ENCODE peak calls at places on chromosomes 6 and 20, in ten cellular contexts. One of them, this sample, is unnamed.
A peak's percentile ranks its signal among the peaks of the same experiment; 100 is the strongest.

GRCh38 chr20:17735206-17735804 is 35.5 kb downstream of the BANF2 start:
- DNase-seq in heart right ventricle: no peak
- DNase-seq in left ventricle myocardium inferior: no peak
- DNase-seq in HFF-Myc: no peak
- DNase-seq in choroid plexus epithelial cell: peak; percentile 64
- DNase-seq in lower lobe of right lung: no peak
- DNase-seq in SK-N-SH: no peak
- DNase-seq in astrocyte of the cerebellum: peak; percentile 15
- DNase-seq in colonic mucosa: no peak
- DNase-seq in transverse colon: no peak
- DNase-seq in this sample: no peak

GRCh38 chr20:17671051-17671450 is 11.0 kb downstream of the RRBP1 start:
- DNase-seq in heart right ventricle: no peak
- DNase-seq in left ventricle myocardium inferior: no peak
- DNase-seq in HFF-Myc: no peak
- DNase-seq in choroid plexus epithelial cell: no peak
- DNase-seq in lower lobe of right lung: no peak
- DNase-seq in SK-N-SH: no peak
- DNase-seq in astrocyte of the cerebellum: no peak
- DNase-seq in colonic mucosa: no peak
- DNase-seq in transverse colon: no peak
- DNase-seq in this sample: no peak

GRCh38 chr6:107489636-107490567 is at the start of gene SOBP:
- DNase-seq in heart right ventricle: peak; percentile 81
- DNase-seq in left ventricle myocardium inferior: peak; percentile 80
- DNase-seq in HFF-Myc: no peak
- DNase-seq in choroid plexus epithelial cell: peak; percentile 26
- DNase-seq in lower lobe of right lung: peak; percentile 55
- DNase-seq in SK-N-SH: peak; percentile 96
- DNase-seq in astrocyte of the cerebellum: no peak
- DNase-seq in colonic mucosa: peak; percentile 31
- DNase-seq in transverse colon: peak; percentile 33
- DNase-seq in this sample: no peak

GRCh38 chr6:144710207-144710606 is 425.1 kb downstream of the UTRN start:
- DNase-seq in heart right ventricle: no peak
- DNase-seq in left ventricle myocardium inferior: no peak
- DNase-seq in HFF-Myc: peak; percentile 29
- DNase-seq in choroid plexus epithelial cell: peak; percentile 81
- DNase-seq in lower lobe of right lung: no peak
- DNase-seq in SK-N-SH: no peak
- DNase-seq in astrocyte of the cerebellum: peak; percentile 63
- DNase-seq in colonic mucosa: no peak
- DNase-seq in transverse colon: no peak
- DNase-seq in this sample: peak; percentile 79

GRCh38 chr6:116283191-116283590 is 3.5 kb upstream of the TSPYL1 start:
- DNase-seq in heart right ventricle: no peak
- DNase-seq in left ventricle myocardium inferior: no peak
- DNase-seq in HFF-Myc: no peak
- DNase-seq in choroid plexus epithelial cell: no peak
- DNase-seq in lower lobe of right lung: no peak
- DNase-seq in SK-N-SH: no peak
- DNase-seq in astrocyte of the cerebellum: no peak
- DNase-seq in colonic mucosa: no peak
- DNase-seq in transverse colon: no peak
- DNase-seq in this sample: no peak

GRCh38 chr6:37607949-37608348 is 89.7 kb downstream of the MDGA1 start:
- DNase-seq in heart right ventricle: no peak
- DNase-seq in left ventricle myocardium inferior: no peak
- DNase-seq in HFF-Myc: no peak
- DNase-seq in choroid plexus epithelial cell: peak; percentile 57
- DNase-seq in lower lobe of right lung: no peak
- DNase-seq in SK-N-SH: peak; percentile 46
- DNase-seq in astrocyte of the cerebellum: peak; percentile 36
- DNase-seq in colonic mucosa: no peak
- DNase-seq in transverse colon: no peak
- DNase-seq in this sample: no peak

GRCh38 chr6:38110407-38111025 is 291.0 kb downstream of the ZFAND3 start:
- DNase-seq in heart right ventricle: no peak
- DNase-seq in left ventricle myocardium inferior: no peak
- DNase-seq in HFF-Myc: no peak
- DNase-seq in choroid plexus epithelial cell: no peak
- DNase-seq in lower lobe of right lung: no peak
- DNase-seq in SK-N-SH: no peak
- DNase-seq in astrocyte of the cerebellum: no peak
- DNase-seq in colonic mucosa: no peak
- DNase-seq in transverse colon: no peak
- DNase-seq in this sample: no peak

GRCh38 chr20:19993937-19994667 is 23.1 kb upstream of the NAA20 start:
- DNase-seq in heart right ventricle: peak; percentile 60
- DNase-seq in left ventricle myocardium inferior: peak; percentile 49
- DNase-seq in HFF-Myc: peak; percentile 79
- DNase-seq in choroid plexus epithelial cell: peak; percentile 52
- DNase-seq in lower lobe of right lung: no peak
- DNase-seq in SK-N-SH: no peak
- DNase-seq in astrocyte of the cerebellum: no peak
- DNase-seq in colonic mucosa: no peak
- DNase-seq in transverse colon: no peak
- DNase-seq in this sample: no peak

GRCh38 chr6:113586413-113586812 is 270.7 kb upstream of the MARCKS start:
- DNase-seq in heart right ventricle: no peak
- DNase-seq in left ventricle myocardium inferior: no peak
- DNase-seq in HFF-Myc: no peak
- DNase-seq in choroid plexus epithelial cell: peak; percentile 61
- DNase-seq in lower lobe of right lung: no peak
- DNase-seq in SK-N-SH: no peak
- DNase-seq in astrocyte of the cerebellum: no peak
- DNase-seq in colonic mucosa: no peak
- DNase-seq in transverse colon: no peak
- DNase-seq in this sample: no peak

DNA sequence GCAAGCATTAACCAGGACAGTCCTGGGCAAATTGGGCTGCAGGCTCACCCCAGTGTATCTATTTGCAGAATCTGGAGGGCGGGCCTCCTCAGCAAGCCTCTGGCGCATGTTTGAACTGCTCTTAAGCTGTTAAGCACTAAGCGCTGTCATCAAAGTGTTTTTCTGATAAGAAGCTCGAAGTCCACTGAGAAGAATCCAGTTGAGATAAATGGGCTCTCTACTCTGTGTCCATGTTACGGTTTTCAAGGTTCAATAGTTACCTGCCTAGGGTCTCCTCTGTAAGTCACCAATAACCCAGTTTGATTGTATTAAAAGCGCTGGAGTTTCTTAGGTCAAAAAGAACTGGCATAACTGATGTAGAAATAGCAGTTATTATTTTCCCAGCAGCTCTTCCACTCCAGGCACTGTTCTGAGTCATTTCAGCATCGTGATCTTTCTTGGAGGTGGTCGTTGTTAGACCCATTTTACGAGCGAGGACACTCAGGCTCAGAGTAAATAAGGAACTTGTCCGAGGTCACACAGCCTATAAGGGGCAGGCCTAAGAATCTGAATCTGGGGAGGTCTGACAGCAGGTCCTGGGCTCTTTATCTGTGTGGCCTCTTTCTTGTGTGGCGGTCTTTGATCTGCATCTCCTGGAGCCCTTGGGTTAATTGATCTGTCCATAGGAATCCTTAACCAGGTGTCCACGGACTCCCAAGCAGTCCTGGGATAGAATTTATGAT is 207.4 kb upstream of the ZNF217 start:
- DNase-seq in heart right ventricle: no peak
- DNase-seq in left ventricle myocardium inferior: no peak
- DNase-seq in HFF-Myc: no peak
- DNase-seq in choroid plexus epithelial cell: no peak
- DNase-seq in lower lobe of right lung: no peak
- DNase-seq in SK-N-SH: no peak
- DNase-seq in astrocyte of the cerebellum: no peak
- DNase-seq in colonic mucosa: peak; percentile 80
- DNase-seq in transverse colon: peak; percentile 65
- DNase-seq in this sample: no peak
- TF ChIP-seq CTCF in heart right ventricle: no peak
- TF ChIP-seq CTCF in left ventricle myocardium inferior: no peak
- TF ChIP-seq CTCF in HFF-Myc: no peak
- TF ChIP-seq CTCF in choroid plexus epithelial cell: no peak
- TF ChIP-seq CTCF in lower lobe of right lung: no peak
- TF ChIP-seq CTCF in SK-N-SH: no peak
- TF ChIP-seq CTCF in astrocyte of the cerebellum: no peak
- TF ChIP-seq CTCF in colonic mucosa: no peak
- TF ChIP-seq CTCF in transverse colon: no peak
- TF ChIP-seq CTCF in this sample: no peak

DNA sequence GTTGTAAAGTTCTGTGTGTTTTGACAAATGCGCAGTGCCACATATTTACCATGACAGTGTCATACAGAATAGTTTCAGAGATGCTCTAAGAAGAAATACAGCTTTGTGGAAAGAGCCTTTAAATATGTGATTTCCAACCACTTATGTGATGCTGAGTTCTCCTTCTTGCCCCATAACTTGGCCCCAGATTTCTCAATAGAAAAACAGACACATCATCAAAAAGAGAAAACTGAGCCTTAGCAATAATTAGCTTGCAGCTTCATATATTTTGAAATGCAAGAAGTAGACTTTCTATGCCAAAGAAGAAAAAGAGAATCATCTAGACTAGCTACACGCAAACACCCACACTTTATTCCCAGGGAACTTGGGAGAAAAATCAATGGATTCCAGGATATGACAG is 174.3 kb downstream of the SYNDIG1 start:
- DNase-seq in heart right ventricle: no peak
- DNase-seq in left ventricle myocardium inferior: no peak
- DNase-seq in HFF-Myc: no peak
- DNase-seq in choroid plexus epithelial cell: peak; percentile 42
- DNase-seq in lower lobe of right lung: no peak
- DNase-seq in SK-N-SH: no peak
- DNase-seq in astrocyte of the cerebellum: no peak
- DNase-seq in colonic mucosa: no peak
- DNase-seq in transverse colon: no peak
- DNase-seq in this sample: no peak
- H3K4me3 ChIP-seq in heart right ventricle: no peak overlapping the region
- H3K4me3 ChIP-seq in left ventricle myocardium inferior: no peak overlapping the region
- H3K4me3 ChIP-seq in HFF-Myc: no peak overlapping the region
- H3K4me3 ChIP-seq in choroid plexus epithelial cell: no peak overlapping the region
- H3K4me3 ChIP-seq in lower lobe of right lung: no peak overlapping the region
- H3K4me3 ChIP-seq in SK-N-SH: no peak overlapping the region
- H3K4me3 ChIP-seq in astrocyte of the cerebellum: no peak overlapping the region
- H3K4me3 ChIP-seq in colonic mucosa: no peak overlapping the region
- H3K4me3 ChIP-seq in transverse colon: no peak overlapping the region
- H3K4me3 ChIP-seq in this sample: no peak overlapping the region

GRCh38 chr6:96542702-96543101 is 20.2 kb upstream of the FHL5 start:
- DNase-seq in heart right ventricle: no peak
- DNase-seq in left ventricle myocardium inferior: no peak
- DNase-seq in HFF-Myc: no peak
- DNase-seq in choroid plexus epithelial cell: peak; percentile 43
- DNase-seq in lower lobe of right lung: no peak
- DNase-seq in SK-N-SH: no peak
- DNase-seq in astrocyte of the cerebellum: no peak
- DNase-seq in colonic mucosa: no peak
- DNase-seq in transverse colon: no peak
- DNase-seq in this sample: no peak
- TF ChIP-seq CTCF in heart right ventricle: peak; percentile 55
- TF ChIP-seq CTCF in left ventricle myocardium inferior: peak; percentile 42
- TF ChIP-seq CTCF in HFF-Myc: peak; percentile 30
- TF ChIP-seq CTCF in choroid plexus epithelial cell: peak; percentile 65
- TF ChIP-seq CTCF in lower lobe of right lung: peak; percentile 34
- TF ChIP-seq CTCF in SK-N-SH: peak; percentile 54
- TF ChIP-seq CTCF in astrocyte of the cerebellum: peak; percentile 49
- TF ChIP-seq CTCF in colonic mucosa: no peak
- TF ChIP-seq CTCF in transverse colon: no peak
- TF ChIP-seq CTCF in this sample: peak; percentile 35

GRCh38 chr20:52619671-52620070 is 352.5 kb upstream of the TSHZ2 start:
- DNase-seq in heart right ventricle: no peak
- DNase-seq in left ventricle myocardium inferior: no peak
- DNase-seq in HFF-Myc: no peak
- DNase-seq in choroid plexus epithelial cell: no peak
- DNase-seq in lower lobe of right lung: no peak
- DNase-seq in SK-N-SH: no peak
- DNase-seq in astrocyte of the cerebellum: no peak
- DNase-seq in colonic mucosa: no peak
- DNase-seq in transverse colon: no peak
- DNase-seq in this sample: no peak
- H3K4me3 ChIP-seq in heart right ventricle: no peak overlapping the region
- H3K4me3 ChIP-seq in left ventricle myocardium inferior: no peak overlapping the region
- H3K4me3 ChIP-seq in HFF-Myc: no peak overlapping the region
- H3K4me3 ChIP-seq in choroid plexus epithelial cell: no peak overlapping the region
- H3K4me3 ChIP-seq in lower lobe of right lung: no peak overlapping the region
- H3K4me3 ChIP-seq in SK-N-SH: no peak overlapping the region
- H3K4me3 ChIP-seq in astrocyte of the cerebellum: no peak overlapping the region
- H3K4me3 ChIP-seq in colonic mucosa: no peak overlapping the region
- H3K4me3 ChIP-seq in transverse colon: no peak overlapping the region
- H3K4me3 ChIP-seq in this sample: no peak overlapping the region